ENCODE peak calls at places on chromosome 18, in seven cellular contexts. S, Q, G, T, R, V and U are unnamed samples.

GRCh38 chr18:47040982-47041381 is 5.6 kb upstream of the ELOA2 start:
- DNase-seq in S (no peak), Q (no peak), G (no peak), T (no peak), R (no peak), V (no peak), U (no peak)

GRCh38 chr18:58222439-58223125 is 178.6 kb downstream of the NEDD4L start:
- DNase-seq in S (no peak), Q (no peak), G (no peak), T (no peak), R (no peak), V (no peak), U (no peak)

GRCh38 chr18:22930089-22930713 is 2.9 kb upstream of the RBBP8 start:
- DNase-seq in S (no peak), Q (no peak), G (no peak), T (peak), R (peak), V (peak), U (peak)

GRCh38 chr18:9869713-9870430 is 15.9 kb upstream of the TXNDC2 start:
- DNase-seq in S (no peak), Q (no peak), G (no peak), T (peak), R (no peak), V (peak), U (no peak)

GRCh38 chr18:37449618-37450017 is 116.0 kb downstream of the CELF4 start:
- DNase-seq in S (no peak), Q (no peak), G (no peak), T (no peak), R (no peak), V (no peak), U (no peak)

GRCh38 chr18:43060020-43060419 is 55.5 kb downstream of the RIT2 start:
- DNase-seq in S (no peak), Q (no peak), G (no peak), T (no peak), R (no peak), V (peak), U (no peak)

GRCh38 chr18:32776525-32776924 is 3.7 kb upstream of the KLHL14 start:
- DNase-seq in S (no peak), Q (no peak), G (no peak), T (no peak), R (no peak), V (no peak), U (no peak)

GRCh38 chr18:45670281-45670962 is 53.6 kb upstream of the SLC14A1 start:
- DNase-seq in S (no peak), Q (no peak), G (no peak), T (peak), R (no peak), V (peak), U (no peak)

GRCh38 chr18:79857082-79857661 is 59.4 kb downstream of the KCNG2 start:
- DNase-seq in S (no peak), Q (peak), G (no peak), T (no peak), R (no peak), V (peak), U (peak)

GRCh38 chr18:38619129-38619528 is 1053.5 kb upstream of the CELF4 start:
- DNase-seq in S (no peak), Q (no peak), G (no peak), T (no peak), R (no peak), V (no peak), U (no peak)

GRCh38 chr18:27009293-27009692 is 143.8 kb upstream of the AQP4 start:
- DNase-seq in S (no peak), Q (no peak), G (no peak), T (no peak), R (no peak), V (no peak), U (no peak)

GRCh38 chr18:58671122-58671940 is at the start of gene MALT1:
- DNase-seq in S (peak), Q (peak), G (peak), T (peak), R (peak), V (peak), U (peak)

GRCh38 chr18:43271593-43272432 is 5.5 kb downstream of the SYT4 start:
- DNase-seq in S (no peak), Q (no peak), G (no peak), T (peak), R (no peak), V (peak), U (peak)

GRCh38 chr18:12441475-12442035 is 33.8 kb downstream of the PRELID3A start:
- DNase-seq in S (no peak), Q (no peak), G (no peak), T (no peak), R (no peak), V (no peak), U (no peak)

GRCh38 chr18:31274915-31275314 is 43.0 kb upstream of the DSG1 start:
- DNase-seq in S (no peak), Q (no peak), G (no peak), T (no peak), R (no peak), V (no peak), U (no peak)

GRCh38 chr18:24915547-24915946 is 436.4 kb downstream of the ZNF521 start:
- DNase-seq in S (no peak), Q (no peak), G (no peak), T (no peak), R (no peak), V (peak), U (no peak)

GRCh38 chr18:60372598-60372997 is at the start of gene MC4R:
- DNase-seq in S (peak), Q (no peak), G (peak), T (no peak), R (peak), V (peak), U (peak)

GRCh38 chr18:49406863-49407262 is 53.6 kb downstream of the DYM start:
- DNase-seq in S (no peak), Q (no peak), G (no peak), T (no peak), R (no peak), V (no peak), U (no peak)

GRCh38 chr18:13451661-13452447 is 233.3 kb downstream of the LDLRAD4 start:
- DNase-seq in S (no peak), Q (peak), G (no peak), T (no peak), R (no peak), V (no peak), U (no peak)

GRCh38 chr18:9627642-9628041 is 13.3 kb upstream of the PPP4R1 start:
- DNase-seq in S (no peak), Q (no peak), G (no peak), T (no peak), R (no peak), V (no peak), U (no peak)

GRCh38 chr18:48798334-48799197 is 152.2 kb downstream of the SMAD7 start:
- DNase-seq in S (no peak), Q (peak), G (no peak), T (no peak), R (no peak), V (no peak), U (no peak)

GRCh38 chr18:23752796-23753195 is 63.5 kb downstream of the LAMA3 start:
- DNase-seq in S (no peak), Q (no peak), G (peak), T (no peak), R (peak), V (no peak), U (no peak)

GRCh38 chr18:77102246-77103040 is 30.1 kb downstream of the MBP start:
- DNase-seq in S (no peak), Q (no peak), G (no peak), T (no peak), R (no peak), V (peak), U (no peak)

GRCh38 chr18:35991696-35992095 is 19.2 kb downstream of the RMP24 start:
- DNase-seq in S (no peak), Q (no peak), G (no peak), T (no peak), R (no peak), V (no peak), U (no peak)